ENCODE peak calls at places on chromosomes 6 and 20, in six cellular contexts. G is left ventricle myocardium superior, M is NCI-H774, P is NCI-H446 treated with DMSO at 0.1 percent for 48 hours, U is ELR, F is HFF-Myc. S is an unnamed sample.

GRCh38 chr6:130326496-130326895 is 39.3 kb upstream of the TMEM200A start:
- DNase-seq in G (no peak), M (no peak), P (no peak), U (no peak), F (no peak), S (no peak)

GRCh38 chr6:105398859-105399258 is 4.0 kb downstream of the PREP start:
- DNase-seq in G (no peak), M (no peak), P (no peak), U (no peak), F (no peak), S (no peak)

GRCh38 chr6:170449835-170450753 is 103.0 kb downstream of the PSMB1 start:
- DNase-seq in G (no peak), M (no peak), P (no peak), U (no peak), F (no peak), S (no peak)

GRCh38 chr6:4344317-4344899 is 209.0 kb upstream of the ECI2 start:
- DNase-seq in G (no peak), M (no peak), P (no peak), U (peak; percentile 73), F (peak; percentile 49), S (no peak)

GRCh38 chr6:112877134-112878100 is 530.3 kb downstream of the RFPL4B start:
- DNase-seq in G (no peak), M (no peak), P (no peak), U (peak; percentile 85), F (peak; percentile 67), S (peak; percentile 29)

GRCh38 chr6:157812425-157813171 is 10.4 kb upstream of the SNX9 start:
- DNase-seq in G (no peak), M (no peak), P (no peak), U (no peak), F (no peak), S (no peak)

GRCh38 chr20:51189814-51190782 is 167.2 kb upstream of the KCNG1 start:
- DNase-seq in G (no peak), M (no peak), P (no peak), U (no peak), F (no peak), S (no peak)

GRCh38 chr6:154356690-154357089 is at the start of gene IPCEF1:
- DNase-seq in G (no peak), M (no peak), P (no peak), U (no peak), F (no peak), S (no peak)

GRCh38 chr6:129251669-129252376 is 368.9 kb downstream of the LAMA2 start:
- DNase-seq in G (no peak), M (peak; percentile 32), P (peak; percentile 33), U (peak; percentile 75), F (peak; percentile 67), S (peak; percentile 30)

GRCh38 chr6:17081860-17082508 is 19.9 kb upstream of the STMND1 start:
- DNase-seq in G (no peak), M (no peak), P (no peak), U (no peak), F (no peak), S (no peak)

GRCh38 chr20:63290677-63291472 is 2.1 kb upstream of the COL20A1 start:
- DNase-seq in G (peak; percentile 58), M (no peak), P (no peak), U (peak; percentile 50), F (no peak), S (peak; percentile 69)

GRCh38 chr20:1033751-1034419 is 31.8 kb upstream of the RSPO4 start:
- DNase-seq in G (peak; percentile 34), M (no peak), P (no peak), U (no peak), F (no peak), S (no peak)

GRCh38 chr20:56442381-56443365 is 25.8 kb upstream of the RTF2 start:
- DNase-seq in G (no peak), M (no peak), P (no peak), U (no peak), F (no peak), S (no peak)

GRCh38 chr6:2505624-2506023 is 245.1 kb downstream of the MYLK4 start:
- DNase-seq in G (no peak), M (no peak), P (no peak), U (no peak), F (no peak), S (no peak)

GRCh38 chr6:124867126-124867525 is 95.1 kb upstream of the RNF217 start:
- DNase-seq in G (no peak), M (peak; percentile 45), P (no peak), U (no peak), F (no peak), S (no peak)

GRCh38 chr6:169158182-169158573 is 95.5 kb downstream of the THBS2 start:
- DNase-seq in G (peak; percentile 75), M (no peak), P (no peak), U (no peak), F (no peak), S (no peak)